ENCODE peak calls at places on chromosomes 5 and 9, in six cellular contexts. L is SK-N-SH, R is heart left ventricle, M is cardiac muscle cell, G is body of pancreas, F is Peyer's patch. Z is an unnamed sample.

GRCh38 chr9:107039546-107039945 is 176.6 kb downstream of the ZNF462 start:
- DNase-seq in F (no peak), R (no peak), G (no peak), L (no peak), M (no peak), Z (no peak)

GRCh38 chr5:13143630-13144029 is 800.9 kb downstream of the DNAH5 start:
- DNase-seq in L (no peak), G (no peak), M (no peak), F (no peak), R (no peak), Z (no peak)

GRCh38 chr5:44770936-44771717 is 37.6 kb upstream of the MRPS30 start:
- DNase-seq in R (no peak), M (no peak), L (peak; percentile 0), F (no peak), G (no peak), Z (no peak)

GRCh38 chr5:117434266-117434665 is 859.6 kb upstream of the SEMA6A start:
- DNase-seq in R (no peak), F (no peak), G (no peak), L (no peak), M (no peak), Z (no peak)

GRCh38 chr9:110187126-110187525 is 20.8 kb downstream of the C9orf152 start:
- DNase-seq in M (no peak), L (no peak), R (no peak), G (no peak), F (no peak), Z (no peak)

GRCh38 chr5:143094087-143094511 is 309.4 kb downstream of the NR3C1 start:
- DNase-seq in G (no peak), F (no peak), R (no peak), M (peak; percentile 39), L (no peak), Z (no peak)

GRCh38 chr5:36606437-36607113 is at the start of gene SLC1A3:
- DNase-seq in L (no peak), G (peak; percentile 35), R (peak; percentile 36), F (peak; percentile 50), M (peak; percentile 73), Z (peak; percentile 87)

GRCh38 chr5:17289681-17290619 is 72.5 kb downstream of the BASP1 start:
- DNase-seq in G (no peak), R (no peak), F (no peak), M (peak; percentile 18), L (no peak), Z (peak; percentile 63)

GRCh38 chr9:136352682-136353081 is 10.9 kb downstream of the DNLZ start:
- DNase-seq in R (peak; percentile 46), G (no peak), L (no peak), F (no peak), M (no peak), Z (no peak)

GRCh38 chr5:81837667-81838306 is 86.9 kb upstream of the SSBP2 start:
- DNase-seq in L (no peak), F (no peak), R (no peak), G (no peak), M (no peak), Z (no peak)

GRCh38 chr9:109307380-109308240 is 13.2 kb downstream of the EPB41L4B start:
- DNase-seq in F (peak; percentile 92), R (no peak), G (peak; percentile 73), M (no peak), L (no peak), Z (no peak)

GRCh38 chr5:30392897-30393296 is 800.6 kb upstream of the CDH6 start:
- DNase-seq in F (no peak), G (peak; percentile 10), M (no peak), L (no peak), R (no peak), Z (no peak)

GRCh38 chr9:134264169-134264568 is 62.1 kb upstream of the RXRA start:
- DNase-seq in L (no peak), M (no peak), F (no peak), R (no peak), G (no peak), Z (no peak)

GRCh38 chr9:134266418-134266817 is 59.8 kb upstream of the RXRA start:
- DNase-seq in F (no peak), R (no peak), G (no peak), L (no peak), M (no peak), Z (no peak)

GRCh38 chr9:134268308-134268724 is 57.9 kb upstream of the RXRA start:
- DNase-seq in G (no peak), L (no peak), R (no peak), M (peak; percentile 26), F (peak; percentile 89), Z (no peak)

GRCh38 chr9:134265078-134265477 is 61.2 kb upstream of the RXRA start:
- DNase-seq in M (no peak), G (no peak), R (no peak), F (no peak), L (no peak), Z (no peak)

DNA sequence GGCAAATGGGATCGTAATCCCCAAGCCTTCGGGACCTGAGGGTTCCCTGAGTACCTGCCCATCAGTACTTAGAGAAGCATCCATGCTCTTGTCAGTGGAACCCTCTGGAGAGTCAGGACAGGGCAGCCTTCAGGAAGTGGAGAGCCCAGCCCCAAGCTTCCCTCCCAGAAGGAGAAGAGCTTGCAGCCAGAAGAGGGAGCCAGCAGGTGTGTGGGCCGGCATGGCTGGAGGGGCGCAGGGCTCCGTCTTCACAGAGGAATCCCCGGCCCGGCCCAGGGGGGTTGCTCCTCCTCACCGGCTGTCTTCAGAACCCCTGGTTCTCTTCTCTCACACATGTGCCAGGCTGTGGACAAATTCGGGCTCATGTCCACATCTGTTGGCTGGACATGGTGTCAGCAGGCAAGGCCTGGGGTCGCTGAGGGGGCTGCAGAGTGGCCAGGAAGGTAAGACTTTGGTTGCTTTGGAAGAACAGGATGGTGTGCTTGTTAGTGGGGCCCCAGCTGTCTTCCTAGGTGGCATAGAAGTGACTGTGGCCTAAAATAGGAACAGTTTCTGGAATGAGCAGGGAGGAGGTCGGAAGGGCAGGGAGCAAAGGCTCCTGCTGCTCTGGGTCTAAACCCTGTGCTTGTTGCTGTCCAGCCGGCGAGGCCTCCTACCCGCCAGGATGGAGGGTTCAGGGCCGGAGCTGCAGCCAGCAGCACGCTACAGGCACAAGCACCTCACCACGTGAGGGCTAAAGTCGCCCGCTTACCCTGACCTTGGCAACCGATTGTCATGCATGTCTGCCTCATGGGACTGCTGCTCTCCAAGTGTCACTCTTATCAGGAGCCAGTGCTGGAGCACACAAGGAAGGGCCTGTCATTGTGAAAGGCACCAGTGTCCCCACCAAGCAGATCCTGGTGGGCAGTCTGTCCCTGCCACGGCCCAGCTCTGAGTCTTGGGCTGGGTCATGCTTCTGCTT is 58.7 kb upstream of the RXRA start:
- DNase-seq in F (no peak), L (no peak), G (no peak), R (peak; percentile 45), M (peak; percentile 54), Z (no peak)
- H3K4me3 ChIP-seq in F (no peak overlapping the region), L (no peak overlapping the region), G (no peak overlapping the region), R (no peak overlapping the region), M (no peak overlapping the region), Z (no peak overlapping the region)

GRCh38 chr9:124773473-124774130 is 2.5 kb upstream of the NR6A1 start:
- DNase-seq in L (no peak), F (no peak), R (no peak), G (no peak), M (no peak), Z (no peak)

GRCh38 chr9:124771867-124772621 is 933 bp upstream of the NR6A1 start:
- DNase-seq in M (peak; percentile 92), F (peak; percentile 77), L (peak; percentile 89), G (peak; percentile 66), R (peak; percentile 69), Z (peak; percentile 88)

GRCh38 chr9:124769451-124770358 is 1.4 kb downstream of the NR6A1 start:
- DNase-seq in R (no peak), G (peak; percentile 43), F (peak; percentile 81), L (peak; percentile 63), M (peak; percentile 67), Z (peak; percentile 68)

GRCh38 chr9:124770359-124771020 is 621 bp downstream of the NR6A1 start:
- DNase-seq in G (no peak), F (peak; percentile 57), M (peak; percentile 49), L (peak; percentile 75), R (peak; percentile 47), Z (peak; percentile 42)

GRCh38 chr9:124771021-124771866 is at the start of gene NR6A1:
- DNase-seq in F (peak; percentile 98), M (peak; percentile 98), L (peak; percentile 98), G (peak; percentile 98), R (peak; percentile 95), Z (peak; percentile 98)
- TF ChIP-seq CTCF in F (peak; percentile 42), M (no peak), L (peak; percentile 47), G (peak; percentile 31), R (peak; percentile 49), Z (peak; percentile 32)

GRCh38 chr9:23725279-23725946 is 100.6 kb downstream of the ELAVL2 start:
- DNase-seq in R (no peak), L (no peak), F (no peak), G (no peak), M (no peak), Z (no peak)

GRCh38 chr9:23733495-23734078 is 92.5 kb downstream of the ELAVL2 start:
- DNase-seq in L (no peak), F (no peak), M (no peak), G (no peak), R (no peak), Z (no peak)

GRCh38 chr9:23730364-23730763 is 95.7 kb downstream of the ELAVL2 start:
- DNase-seq in M (no peak), R (no peak), F (no peak), G (no peak), L (no peak), Z (no peak)

GRCh38 chr9:23731373-23731772 is 94.7 kb downstream of the ELAVL2 start:
- DNase-seq in L (no peak), M (no peak), G (no peak), F (no peak), R (no peak), Z (no peak)

DNA sequence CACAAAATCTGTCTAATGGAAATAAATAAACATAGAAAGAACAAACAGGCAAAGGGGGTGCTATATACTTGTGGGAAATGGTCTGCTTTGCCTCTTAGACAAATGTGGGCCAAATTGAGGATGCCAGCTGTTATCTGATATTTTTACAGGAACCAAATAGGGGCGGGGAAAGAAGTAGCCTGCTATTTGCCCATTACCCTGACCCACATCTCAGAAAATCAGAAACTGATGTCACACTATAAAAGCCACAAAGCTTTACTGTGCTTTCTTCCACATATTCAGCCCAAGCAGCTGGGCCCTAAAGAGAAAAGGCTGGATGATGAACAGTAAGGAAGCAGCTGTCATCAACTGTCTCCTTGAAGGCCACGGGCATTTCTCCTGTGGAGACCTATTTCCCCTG is 97.3 kb downstream of the ELAVL2 start:
- DNase-seq in L (no peak), R (no peak), G (no peak), F (no peak), M (no peak), Z (no peak)
- H3K4me1 ChIP-seq in L (no peaks in the 10 kb centered on the region), R (no peaks in the 10 kb centered on the region), G (no peaks in the 10 kb centered on the region), F (no peaks in the 10 kb centered on the region), M (peaks cover 11% of the 10 kb centered on the region), Z (no peaks in the 10 kb centered on the region)

DNA sequence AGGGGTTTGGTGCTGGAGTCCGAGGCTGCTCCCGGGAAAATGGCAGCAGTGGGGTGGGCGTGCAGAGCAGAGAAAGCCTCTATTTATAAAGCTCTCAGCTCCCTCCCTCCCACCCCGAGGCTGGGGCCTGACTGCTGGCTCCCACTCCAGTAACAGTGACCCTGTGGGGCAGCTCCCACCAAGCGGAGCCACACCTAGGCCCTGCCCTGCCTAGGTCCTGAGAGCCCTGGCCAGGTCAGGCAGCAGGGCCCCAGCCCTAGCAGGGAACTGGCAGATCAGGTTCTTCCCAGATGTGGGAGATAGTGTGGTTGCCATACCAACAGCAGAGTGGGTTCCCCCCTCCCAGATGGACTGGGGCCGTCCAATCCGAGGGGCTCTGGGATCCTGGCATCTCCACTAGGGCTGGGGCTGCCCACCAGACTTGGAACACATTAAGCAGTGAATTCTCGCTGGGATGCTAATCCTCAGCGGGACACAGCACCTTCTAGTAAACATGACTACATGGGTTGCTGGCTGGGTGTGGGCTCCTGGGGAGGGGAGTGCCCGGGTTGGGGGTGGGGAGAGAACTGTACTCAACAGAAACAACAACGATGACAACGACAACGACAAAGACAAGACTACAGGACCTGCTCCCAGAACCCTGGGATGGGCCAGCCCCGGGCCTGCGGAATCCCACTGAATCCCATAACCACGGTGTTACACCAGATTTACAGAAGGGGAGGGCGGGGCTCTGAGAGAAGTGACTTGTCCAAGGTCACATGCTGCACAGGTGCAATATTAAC is 1.5 kb downstream of the SH3GLB2 start:
- DNase-seq in L (peak; percentile 91), R (no peak), M (peak; percentile 53), F (peak; percentile 67), G (peak; percentile 78), Z (peak; percentile 88)
- H3K4me3 ChIP-seq in L (peak overlapping the region; percentile 78), R (peak overlapping the region; percentile 69), M (no peak overlapping the region), F (peak overlapping the region; percentile 81), G (no peak overlapping the region), Z (peak overlapping the region; percentile 0)